ENCODE peak calls at places on chromosomes 11 and 22, in four cellular contexts. S is H1, W is esophagus muscularis mucosa, B is HCT116. R is an unnamed sample. For H3K27me3, the result is how much of the 10 kb centered on the place peaks cover.

GRCh38 chr11:47991266-47991830 is 11.0 kb downstream of the PTPRJ start:
- DNase-seq in W (no peak), S (no peak), B (no peak), R (no peak)

GRCh38 chr11:128196235-128196634 is 391.1 kb downstream of the ETS1 start:
- DNase-seq in W (no peak), S (no peak), B (no peak), R (no peak)

GRCh38 chr11:88103337-88104206 is 71.7 kb downstream of the RAB38 start:
- DNase-seq in W (no peak), S (peak), B (peak), R (no peak)

GRCh38 chr22:43983808-43984207 is 28.6 kb downstream of the SAMM50 start:
- DNase-seq in W (no peak), B (no peak), S (no peak), R (no peak)

GRCh38 chr22:38404419-38404818 is 50.6 kb downstream of the KCNJ4 start:
- DNase-seq in W (no peak), B (no peak), S (no peak), R (no peak)

GRCh38 chr11:58647141-58647699 is 24.8 kb downstream of the CNTF start:
- DNase-seq in B (no peak), S (no peak), W (peak), R (no peak)

GRCh38 chr11:106231591-106231990 is 154.1 kb downstream of the AASDHPPT start:
- DNase-seq in B (no peak), W (no peak), S (no peak), R (no peak)

GRCh38 chr11:46006418-46007070 is 84.1 kb downstream of the LARGE2 start:
- DNase-seq in B (peak), W (no peak), S (no peak), R (no peak)

GRCh38 chr22:45242778-45243191 is 2.1 kb upstream of the KIAA0930 start:
- DNase-seq in W (no peak), S (no peak), B (no peak), R (no peak)

GRCh38 chr11:35623708-35624168 is 5.5 kb downstream of the FJX1 start:
- DNase-seq in W (no peak), S (no peak), B (no peak), R (no peak)

GRCh38 chr11:132123449-132123848 is 753.0 kb downstream of the NTM start:
- DNase-seq in W (no peak), S (no peak), B (no peak), R (no peak)

GRCh38 chr11:35949242-35949641 is 5.4 kb downstream of the LDLRAD3 start:
- DNase-seq in B (no peak), S (no peak), W (no peak), R (no peak)

GRCh38 chr11:59938132-59938531 is at the start of gene OOSP1:
- DNase-seq in S (no peak), B (no peak), W (no peak), R (no peak)

GRCh38 chr11:73140213-73141030 is 1.7 kb downstream of the FCHSD2 start:
- DNase-seq in S (no peak), B (no peak), W (peak), R (peak)

GRCh38 chr11:73142128-73142377 is at the start of gene FCHSD2:
- DNase-seq in B (no peak), W (no peak), S (no peak), R (no peak)

GRCh38 chr11:73141309-73142127 is 600 bp downstream of the FCHSD2 start:
- DNase-seq in B (peak), S (no peak), W (peak), R (peak)

GRCh38 chr11:73139476-73140198 is 2.5 kb downstream of the FCHSD2 start:
- DNase-seq in W (no peak), B (no peak), S (no peak), R (no peak)

DNA sequence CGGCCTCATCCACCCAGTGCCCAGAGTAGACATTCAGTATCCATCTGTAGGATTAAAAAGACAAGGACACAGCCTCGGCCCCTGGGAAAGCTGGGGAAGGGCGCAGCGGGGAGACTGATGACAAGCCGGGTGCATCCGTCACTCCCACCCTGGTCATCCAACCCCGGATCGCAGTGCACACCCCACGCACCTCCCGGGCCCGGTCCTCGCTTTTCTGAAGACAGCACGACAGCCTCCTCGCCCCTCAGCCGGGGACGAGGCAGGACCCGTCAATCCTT is 1.1 kb downstream of the FCHSD2 start:
- DNase-seq in S (no peak), B (no peak), W (peak), R (peak)
- H3K4me3 ChIP-seq in S (peak), B (peak), W (peak), R (peak)

GRCh38 chr11:83335446-83336070 is 49.4 kb upstream of the CCDC90B start:
- DNase-seq in W (peak), B (no peak), S (no peak), R (no peak)
- TF ChIP-seq POLR2A in W (no peak), B (no peak), S (no peak), R (no peak)

DNA sequence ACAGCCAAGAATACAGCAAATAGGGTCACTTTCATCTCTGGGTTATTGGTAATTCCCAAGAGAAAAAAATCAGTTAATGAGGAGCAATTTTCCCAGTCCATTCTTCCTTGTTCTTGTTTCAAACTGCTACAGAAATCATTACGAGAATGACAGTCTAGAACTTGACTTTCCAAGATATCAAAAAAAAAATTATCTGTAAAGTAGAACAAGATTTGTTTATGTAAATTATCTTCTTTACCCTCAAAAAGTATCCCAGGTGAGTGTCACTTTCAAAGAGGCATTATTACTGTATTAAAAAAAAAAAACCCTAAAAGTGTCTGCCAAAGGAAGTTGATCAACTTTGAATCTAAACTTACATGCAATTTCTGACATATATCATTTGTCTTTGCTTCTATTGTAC is at the start of gene OR5W2:
- DNase-seq in S (no peak), W (no peak), B (no peak), R (no peak)
- H3K27me3 ChIP-seq in S (under half), W (under half), B (under half), R (under half)

GRCh38 chr11:66150140-66150539 is 80.1 kb downstream of the PACS1 start:
- DNase-seq in W (no peak), S (no peak), B (no peak), R (no peak)
- H3K4me3 ChIP-seq in W (no peak), S (no peak), B (no peak), R (no peak)

GRCh38 chr22:19094393-19094997 is 27.7 kb downstream of the DGCR2 start:
- DNase-seq in S (no peak), B (no peak), W (no peak), R (no peak)
- TF ChIP-seq POLR2A in S (no peak), B (no peak), W (no peak), R (no peak)

DNA sequence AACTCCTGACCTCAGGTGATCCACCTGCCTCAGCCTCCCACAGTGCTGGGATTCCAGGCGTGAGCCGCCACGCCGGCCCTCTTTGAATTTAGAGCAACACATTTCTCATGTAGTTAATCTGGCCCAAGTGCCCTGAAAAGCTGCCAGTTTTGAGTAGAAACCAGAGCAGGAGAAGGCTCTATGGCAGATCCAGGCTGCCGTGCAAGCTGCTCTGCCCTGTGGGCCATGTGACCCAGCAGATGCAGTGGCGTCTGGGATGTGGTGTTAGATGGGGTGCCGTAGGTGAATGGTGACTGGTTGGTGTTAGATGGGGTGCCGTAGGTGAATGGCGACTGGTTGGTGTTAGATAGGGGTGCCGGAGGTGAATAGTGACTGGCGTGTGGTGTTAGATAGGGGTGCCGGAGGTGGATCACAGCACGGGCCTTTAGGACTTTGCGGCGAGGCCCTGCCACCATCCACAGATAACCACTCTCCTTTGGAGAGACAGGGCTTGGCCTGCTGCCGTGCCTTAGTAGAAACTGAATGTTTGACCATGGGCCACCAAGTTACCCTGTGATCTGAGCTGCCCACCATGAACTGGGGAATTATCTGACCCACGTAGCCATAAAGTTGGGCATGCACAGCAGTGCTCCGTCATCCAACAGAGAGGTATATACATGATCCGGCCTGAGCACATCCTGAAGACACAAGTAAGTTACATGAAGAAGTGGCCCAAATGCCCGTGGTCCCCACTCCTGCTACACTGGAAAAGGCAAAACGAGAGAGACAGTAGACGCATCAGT is 32.7 kb downstream of the ASCL2 start:
- DNase-seq in W (peak), S (no peak), B (no peak), R (no peak)
- H3K27me3 ChIP-seq in W (under half), S (under half), B (under half), R (under half)

GRCh38 chr11:67371199-67371548 is 2.2 kb downstream of the CLCF1 start:
- DNase-seq in B (no peak), W (no peak), S (no peak), R (no peak)
- H3K4me3 ChIP-seq in B (no peak), W (peak), S (no peak), R (no peak)

GRCh38 chr11:67468835-67469811 is at the start of gene TMEM134:
- DNase-seq in S (peak), W (peak), B (peak), R (peak)
- TF ChIP-seq POLR2A in S (peak), W (peak), B (peak), R (peak)

DNA sequence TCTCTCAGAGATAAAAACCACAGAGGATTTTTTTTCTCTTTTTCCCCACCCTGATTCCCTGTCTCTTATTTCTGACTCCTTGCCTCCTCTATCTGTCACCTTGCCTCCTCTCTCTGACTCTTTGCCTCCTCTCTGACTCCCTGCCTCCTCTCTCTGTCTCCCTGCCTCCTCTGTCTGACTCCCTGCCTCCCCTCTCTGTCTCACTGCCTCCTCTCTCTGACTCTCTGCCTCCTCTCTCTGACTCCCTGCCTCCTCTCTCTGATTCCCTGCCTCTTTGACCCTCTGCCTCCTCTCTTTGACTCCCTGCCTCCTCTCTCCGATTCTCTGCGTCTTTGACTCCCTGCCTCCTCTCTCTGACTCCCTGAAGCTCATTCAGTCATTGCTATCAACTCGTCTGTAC is 3.1 kb downstream of the RASD2 start:
- DNase-seq in W (no peak), B (no peak), S (no peak), R (no peak)
- H3K27me3 ChIP-seq in W (under half), B (under half), S (under half), R (under half)

GRCh38 chr11:70358797-70359196 is 39.5 kb upstream of the CTTN start:
- DNase-seq in S (no peak), B (no peak), W (no peak), R (no peak)
- H3K4me3 ChIP-seq in S (no peak), B (no peak), W (no peak), R (no peak)